ENCODE peak calls at places on chromosomes 16 and 17, in eight cellular contexts. Y is GM03348, W is lower leg skin, S is ACHN, X is HL-60, T is GM12865, M is pons, Z is osteocyte. I is an unnamed sample.

GRCh38 chr16:80804451-80805383 is at the start of gene CDYL2:
- DNase-seq in W (no peak), M (no peak), Y (peak), Z (no peak), X (no peak), T (peak), S (peak), I (peak)

GRCh38 chr16:53821957-53822625 is 118.1 kb downstream of the FTO start:
- DNase-seq in S (peak), M (no peak), Z (no peak), X (no peak), W (no peak), T (no peak), Y (peak), I (peak)

GRCh38 chr17:193426-193810 is 12.0 kb upstream of the DOC2B start:
- DNase-seq in S (no peak), T (no peak), Z (no peak), X (no peak), Y (no peak), W (no peak), M (no peak), I (no peak)

GRCh38 chr17:69047368-69048263 is 13.1 kb downstream of the ABCA9 start:
- DNase-seq in Y (peak), W (peak), M (peak), S (no peak), X (peak), Z (no peak), T (no peak), I (peak)

GRCh38 chr16:745739-746138 is 4.9 kb upstream of the CIAO3 start:
- DNase-seq in S (peak), X (no peak), M (no peak), Z (no peak), Y (no peak), T (no peak), W (no peak), I (no peak)

GRCh38 chr16:80071964-80072363 is 468.8 kb upstream of the DYNLRB2 start:
- DNase-seq in Y (no peak), T (no peak), S (no peak), Z (no peak), X (no peak), W (no peak), M (no peak), I (no peak)

GRCh38 chr17:50192873-50193274 is 8.6 kb downstream of the COL1A1 start:
- DNase-seq in X (no peak), Y (no peak), M (no peak), Z (no peak), T (peak), S (no peak), W (no peak), I (no peak)

GRCh38 chr17:37088459-37088858 is 139.7 kb downstream of the AATF start:
- DNase-seq in T (no peak), S (no peak), Z (no peak), M (no peak), W (no peak), Y (no peak), X (no peak), I (no peak)

GRCh38 chr16:88973007-88973410 is 4.0 kb downstream of the CBFA2T3 start:
- DNase-seq in S (no peak), T (no peak), Z (no peak), M (no peak), X (no peak), Y (no peak), W (no peak), I (no peak)

GRCh38 chr17:78973196-78973595 is 6.5 kb downstream of the LGALS3BP start:
- DNase-seq in M (no peak), S (no peak), T (no peak), Y (no peak), Z (no peak), W (no peak), X (no peak), I (peak)

GRCh38 chr16:12459401-12459791 is 344.3 kb downstream of the CPPED1 start:
- DNase-seq in X (peak), Y (no peak), S (no peak), W (peak), T (peak), M (peak), Z (no peak), I (no peak)

GRCh38 chr16:85859818-85860125 is 39.2 kb upstream of the IRF8 start:
- DNase-seq in Y (no peak), M (no peak), W (no peak), T (no peak), Z (no peak), X (no peak), S (no peak), I (no peak)

GRCh38 chr17:36027776-36028175 is 10.0 kb upstream of the CCL23 start:
- DNase-seq in S (no peak), T (no peak), X (no peak), M (no peak), Z (no peak), Y (no peak), W (no peak), I (no peak)

GRCh38 chr16:12583237-12583897 is 220.3 kb downstream of the CPPED1 start:
- DNase-seq in T (no peak), Z (no peak), X (no peak), W (no peak), Y (no peak), S (no peak), M (no peak), I (no peak)

GRCh38 chr17:31494259-31495048 is 103.0 kb downstream of the RAB11FIP4 start:
- DNase-seq in M (peak), X (peak), Z (no peak), S (no peak), Y (no peak), W (no peak), T (peak), I (no peak)

GRCh38 chr16:77905356-77905920 is 116.9 kb upstream of the CLEC3A start:
- DNase-seq in T (no peak), Y (no peak), Z (no peak), X (no peak), M (no peak), W (no peak), S (no peak), I (no peak)

GRCh38 chr17:39208893-39209292 is 8.8 kb downstream of the RPL19 start:
- DNase-seq in T (peak), M (no peak), Y (no peak), S (no peak), W (peak), X (peak), Z (no peak), I (no peak)

GRCh38 chr16:23374721-23375120 is 72.6 kb downstream of the SCNN1B start:
- DNase-seq in Y (no peak), M (no peak), Z (no peak), S (no peak), T (no peak), W (no peak), X (no peak), I (no peak)

GRCh38 chr17:40622509-40622928 is 25.1 kb downstream of the SMARCE1 start:
- DNase-seq in S (no peak), T (no peak), W (no peak), Z (no peak), X (no peak), Y (no peak), M (no peak), I (no peak)

GRCh38 chr17:82844796-82845162 is 5.0 kb upstream of the ZNF750 start:
- DNase-seq in X (no peak), W (no peak), Y (no peak), S (no peak), Z (no peak), T (no peak), M (no peak), I (no peak)

GRCh38 chr17:78664476-78665384 is 87.5 kb upstream of the DNAH17 start:
- DNase-seq in M (peak), X (no peak), Z (no peak), T (no peak), S (no peak), W (no peak), Y (no peak), I (peak)

GRCh38 chr17:80877095-80877828 is 114.4 kb upstream of the CHMP6 start:
- DNase-seq in W (no peak), Z (no peak), T (peak), X (no peak), M (no peak), S (no peak), Y (no peak), I (no peak)

GRCh38 chr16:77723108-77723514 is 797 bp downstream of the NUDT7 start:
- DNase-seq in M (peak), X (peak), W (no peak), Z (no peak), Y (peak), T (no peak), S (peak), I (peak)

I was measured in EH.